ENCODE peak calls at places on chromosome 14, in six cellular contexts. I is effector memory CD8-positive, alpha-beta T cell; G is GM12891; T is nephron progenitor cell; D is astrocyte of the spinal cord; W is Calu3. Z is an unnamed sample.

GRCh38 chr14:67567654-67568053 is 32.4 kb downstream of the PIGH start:
- DNase-seq in I (no peak), T (no peak), W (no peak), D (no peak), G (no peak), Z (no peak)

GRCh38 chr14:20690848-20691640 is 2.5 kb downstream of the ANG start:
- DNase-seq in W (peak), G (peak), T (peak), I (peak), D (peak), Z (peak)

GRCh38 chr14:104876251-104876699 is 11.2 kb downstream of the CEP170B start:
- DNase-seq in W (peak), G (peak), D (no peak), T (peak), I (peak), Z (peak)

GRCh38 chr14:69574266-69574953 is at the start of gene CCDC177:
- DNase-seq in T (peak), D (peak), G (peak), I (peak), W (peak), Z (peak)

GRCh38 chr14:91424813-91425719 is 7.4 kb upstream of the CCDC88C start:
- DNase-seq in D (no peak), T (no peak), W (no peak), I (no peak), G (no peak), Z (no peak)

GRCh38 chr14:100893228-100893601 is 10.3 kb downstream of the RTL1 start:
- DNase-seq in D (no peak), I (no peak), W (no peak), G (no peak), T (no peak), Z (no peak)

GRCh38 chr14:39431416-39432178 is 636 bp downstream of the FBXO33 start:
- DNase-seq in I (peak), G (peak), W (peak), D (peak), T (peak), Z (peak)

GRCh38 chr14:77848031-77848430 is 48.1 kb downstream of the ADCK1 start:
- DNase-seq in I (no peak), G (no peak), D (no peak), W (no peak), T (no peak), Z (no peak)

GRCh38 chr14:105531088-105531957 is 4.9 kb downstream of the TMEM121 start:
- DNase-seq in D (no peak), W (no peak), I (no peak), G (no peak), T (no peak), Z (no peak)

GRCh38 chr14:89418452-89418851 is 1.4 kb upstream of the FOXN3 start:
- DNase-seq in T (peak), G (no peak), D (no peak), I (peak), W (no peak), Z (no peak)

GRCh38 chr14:31449971-31450610 is 7.2 kb downstream of the DTD2 start:
- DNase-seq in G (no peak), I (no peak), T (no peak), W (no peak), D (peak), Z (no peak)

GRCh38 chr14:100670017-100670974 is 56.4 kb upstream of the DLK1 start:
- DNase-seq in W (no peak), D (no peak), G (no peak), I (no peak), T (no peak), Z (no peak)

GRCh38 chr14:73227812-73228781 is 9.2 kb upstream of the PAPLN start:
- DNase-seq in D (peak), T (no peak), W (peak), G (no peak), I (no peak), Z (peak)

GRCh38 chr14:104773505-104774452 is 20.8 kb downstream of the SIVA1 start:
- DNase-seq in I (no peak), D (no peak), W (no peak), T (no peak), G (no peak), Z (no peak)

GRCh38 chr14:63940387-63940786 is 87.6 kb downstream of the SYNE2 start:
- DNase-seq in I (no peak), W (no peak), D (no peak), T (no peak), G (no peak), Z (no peak)

Z was measured in colonic mucosa.